ENCODE peak calls at places on chromosome 15, in four cellular contexts. A is neural progenitor cell, L is lower lobe of right lung, X is sigmoid colon. R is an unnamed sample. For H3K4me1, the result is how much of the 10 kb centered on the place peaks cover.

GRCh38 chr15:93495799-93496637 is 407.0 kb upstream of the RGMA start:
- DNase-seq in A (no peak), X (no peak), L (no peak), R (no peak)

GRCh38 chr15:94105760-94106159 is 125.6 kb upstream of the MCTP2 start:
- DNase-seq in X (no peak), A (no peak), L (no peak), R (no peak)

GRCh38 chr15:35713733-35714132 is 167.8 kb upstream of the DPH6 start:
- DNase-seq in X (no peak), A (no peak), L (no peak), R (no peak)

GRCh38 chr15:35281515-35281914 is 196.4 kb upstream of the NANOGP8 start:
- DNase-seq in X (no peak), L (no peak), A (no peak), R (no peak)

GRCh38 chr15:91515188-91515754 is 338.2 kb upstream of the SLCO3A1 start:
- DNase-seq in L (no peak), A (no peak), X (peak), R (no peak)

GRCh38 chr15:81146454-81146853 is 12.4 kb downstream of the CFAP161 start:
- DNase-seq in L (no peak), X (no peak), A (no peak), R (no peak)

GRCh38 chr15:100093211-100094126 is 248.3 kb downstream of the ADAMTS17 start:
- DNase-seq in L (no peak), A (no peak), X (peak), R (no peak)

GRCh38 chr15:67109141-67110034 is 44.0 kb downstream of the SMAD3 start:
- DNase-seq in L (peak), X (peak), A (no peak), R (peak)

GRCh38 chr15:50315814-50316630 is 39.0 kb downstream of the GABPB1 start:
- DNase-seq in L (no peak), X (no peak), A (peak), R (no peak)

GRCh38 chr15:81106560-81106959 is 27.5 kb upstream of the CFAP161 start:
- DNase-seq in X (no peak), A (peak), L (no peak), R (no peak)

GRCh38 chr15:58463815-58464697 is 32.3 kb downstream of the LIPC start:
- DNase-seq in A (no peak), X (no peak), L (no peak), R (no peak)

GRCh38 chr15:32096211-32096610 is 65.9 kb downstream of the CHRNA7 start:
- DNase-seq in L (no peak), X (no peak), A (no peak), R (no peak)

GRCh38 chr15:89130194-89130593 is 41.9 kb downstream of the ABHD2 start:
- DNase-seq in A (no peak), L (no peak), X (no peak), R (no peak)

GRCh38 chr15:85044251-85044853 is 62.7 kb downstream of the PDE8A start:
- DNase-seq in L (no peak), X (peak), A (peak), R (no peak)

GRCh38 chr15:27219636-27220035 is 248.7 kb downstream of the GABRG3 start:
- DNase-seq in X (no peak), L (no peak), A (no peak), R (no peak)

GRCh38 chr15:78565951-78566774 is 843 bp downstream of the CHRNA5 start:
- DNase-seq in L (no peak), X (no peak), A (peak), R (no peak)

GRCh38 chr15:100131321-100132224 is 210.2 kb downstream of the ADAMTS17 start:
- DNase-seq in A (peak), X (no peak), L (peak), R (peak)

GRCh38 chr15:45637552-45638033 is 2.8 kb downstream of the SQOR start:
- DNase-seq in L (no peak), A (no peak), X (peak), R (no peak)

GRCh38 chr15:78641876-78642275 is 866 bp upstream of the CHRNB4 start:
- DNase-seq in X (no peak), A (no peak), L (no peak), R (no peak)

GRCh38 chr15:49438970-49439631 is 16.1 kb downstream of the FGF7 start:
- DNase-seq in A (no peak), L (peak), X (peak), R (no peak)

GRCh38 chr15:59315914-59316428 is 56.7 kb downstream of the MYO1E start:
- DNase-seq in X (no peak), L (no peak), A (no peak), R (no peak)

GRCh38 chr15:100026041-100026440 is 292.8 kb upstream of the LYSMD4 start:
- DNase-seq in A (no peak), L (no peak), X (no peak), R (no peak)

DNA sequence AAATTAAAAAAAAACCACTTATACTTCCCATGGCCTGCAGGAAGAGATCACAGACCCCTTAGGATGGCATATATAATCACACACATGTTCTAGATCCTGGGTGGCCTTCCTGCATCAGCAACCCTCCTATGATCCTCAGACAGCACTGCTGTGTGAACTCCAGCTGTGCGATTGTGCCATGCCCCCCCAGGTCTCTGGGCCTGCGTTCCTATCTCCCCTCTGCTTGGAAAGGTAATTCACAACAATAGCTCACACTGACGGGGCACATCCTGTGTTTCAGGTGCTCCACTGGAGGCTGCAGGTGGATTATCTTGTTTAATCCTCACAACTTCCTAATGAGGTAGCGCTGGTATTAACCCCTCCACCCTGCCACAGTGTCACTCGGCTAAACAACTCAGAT is 71.2 kb upstream of the GLCE start:
- DNase-seq in A (no peak), X (no peak), L (no peak), R (no peak)
- H3K4me1 ChIP-seq in A (half or more), X (under half), L (under half), R (under half)

GRCh38 chr15:98730860-98731711 is 82.7 kb downstream of the IGF1R start:
- DNase-seq in A (no peak), L (no peak), X (no peak), R (no peak)
- H3K4me1 ChIP-seq in A (half or more), L (under half), X (half or more), R (half or more)

DNA sequence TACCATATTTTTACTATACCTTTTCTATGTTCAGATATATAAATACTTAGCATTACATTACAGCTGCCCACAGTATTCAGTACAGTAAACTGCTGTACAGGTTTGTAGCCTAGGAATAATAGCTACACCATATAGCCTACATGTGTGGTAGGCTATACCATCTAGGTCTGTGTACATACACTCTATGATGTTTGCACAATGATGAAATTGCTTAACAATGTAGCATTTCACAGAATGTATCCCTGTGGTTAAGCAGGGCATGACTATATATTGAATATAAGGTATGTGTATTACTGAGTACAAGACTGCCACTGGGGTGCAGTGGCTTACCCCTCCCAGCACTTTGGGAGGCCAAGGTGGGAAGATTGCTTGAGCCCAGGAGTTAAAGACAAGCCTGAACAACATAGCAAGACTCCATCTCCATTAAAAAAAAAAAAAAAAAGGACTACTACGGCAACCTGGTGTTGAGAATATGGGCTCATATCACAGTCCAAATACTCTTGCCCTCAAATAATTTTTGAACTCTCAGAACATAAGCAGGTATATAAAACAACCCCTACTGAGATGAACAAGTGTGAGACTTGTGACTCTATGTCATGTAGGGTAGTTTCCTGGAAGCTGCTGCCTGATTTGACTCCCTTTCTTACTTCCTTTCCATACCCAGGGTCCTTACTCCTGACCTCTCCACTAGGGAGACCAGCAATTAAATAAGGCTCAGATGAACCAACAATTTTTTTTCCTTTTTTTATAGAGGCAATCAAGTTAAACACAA is 4.8 kb downstream of the PPP1R14D start:
- DNase-seq in X (no peak), A (no peak), L (no peak), R (no peak)
- H3K4me1 ChIP-seq in X (under half), A (under half), L (under half), R (under half)

DNA sequence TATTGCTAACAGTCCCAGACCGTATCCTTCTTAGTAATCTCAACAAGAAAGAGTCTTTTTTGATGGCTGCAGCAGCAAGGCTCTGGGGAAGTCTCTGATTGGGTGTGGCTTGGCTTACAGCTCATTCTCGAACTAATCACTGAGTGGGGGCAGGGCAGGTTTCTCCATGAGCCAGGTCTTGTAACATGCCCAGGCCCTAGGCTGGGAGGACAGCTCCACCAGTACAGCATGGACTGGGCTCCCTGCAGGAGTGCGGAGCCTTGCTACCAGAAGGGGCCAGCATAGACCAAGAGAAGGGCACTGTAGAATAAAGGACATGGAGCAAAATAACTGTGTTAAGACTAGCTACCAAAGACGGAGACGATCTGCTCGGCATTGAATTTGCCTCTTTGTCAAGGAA is 7.2 kb downstream of the CD276 start:
- DNase-seq in X (peak), A (peak), L (peak), R (no peak)
- H3K4me1 ChIP-seq in X (half or more), A (under half), L (half or more), R (under half)